ENCODE peak calls at places on chromosome 12, in ten cellular contexts. One of them, this sample, is unnamed.

GRCh38 chr12:107399061-107399460 is 286.5 kb upstream of the PWP1 start:
- DNase-seq in A549: no peak
- DNase-seq in NB4: no peak
- DNase-seq in K562: no peak
- DNase-seq in HCT116: no peak
- DNase-seq in HepG2: no peak
- DNase-seq in H1: no peak
- DNase-seq in endothelial cell of umbilical vein: no peak
- DNase-seq in SK-N-SH: no peak
- DNase-seq in WTC11: no peak
- DNase-seq in this sample: no peak

GRCh38 chr12:50101663-50102062 is 2.1 kb upstream of the GPD1 start:
- DNase-seq in endothelial cell of umbilical vein: peak
- DNase-seq in H1: no peak
- DNase-seq in HCT116: peak
- DNase-seq in K562: peak
- DNase-seq in HepG2: peak
- DNase-seq in A549: peak
- DNase-seq in SK-N-SH: peak
- DNase-seq in WTC11: peak
- DNase-seq in NB4: peak
- DNase-seq in this sample: no peak

GRCh38 chr12:119681139-119681538 is 13.2 kb downstream of the PRKAB1 start:
- DNase-seq in WTC11: no peak
- DNase-seq in SK-N-SH: no peak
- DNase-seq in HepG2: peak
- DNase-seq in HCT116: no peak
- DNase-seq in NB4: no peak
- DNase-seq in K562: no peak
- DNase-seq in endothelial cell of umbilical vein: no peak
- DNase-seq in A549: no peak
- DNase-seq in H1: no peak
- DNase-seq in this sample: no peak

GRCh38 chr12:18546399-18546798 is 191.4 kb downstream of the PLCZ1 start:
- DNase-seq in H1: no peak
- DNase-seq in WTC11: no peak
- DNase-seq in SK-N-SH: no peak
- DNase-seq in endothelial cell of umbilical vein: no peak
- DNase-seq in HCT116: no peak
- DNase-seq in A549: peak
- DNase-seq in NB4: no peak
- DNase-seq in HepG2: peak
- DNase-seq in K562: no peak
- DNase-seq in this sample: no peak

GRCh38 chr12:75717902-75718301 is 206.5 kb upstream of the KRR1 start:
- DNase-seq in SK-N-SH: no peak
- DNase-seq in NB4: no peak
- DNase-seq in HepG2: no peak
- DNase-seq in A549: no peak
- DNase-seq in endothelial cell of umbilical vein: no peak
- DNase-seq in H1: no peak
- DNase-seq in HCT116: no peak
- DNase-seq in WTC11: no peak
- DNase-seq in K562: no peak
- DNase-seq in this sample: no peak

GRCh38 chr12:22255097-22255496 is 79.4 kb downstream of the ST8SIA1 start:
- DNase-seq in NB4: no peak
- DNase-seq in HepG2: no peak
- DNase-seq in K562: no peak
- DNase-seq in SK-N-SH: no peak
- DNase-seq in HCT116: no peak
- DNase-seq in endothelial cell of umbilical vein: no peak
- DNase-seq in H1: no peak
- DNase-seq in WTC11: peak
- DNase-seq in A549: no peak
- DNase-seq in this sample: no peak

GRCh38 chr12:56722832-56723231 is 2.3 kb downstream of the NACA start:
- DNase-seq in HepG2: no peak
- DNase-seq in H1: no peak
- DNase-seq in endothelial cell of umbilical vein: no peak
- DNase-seq in A549: no peak
- DNase-seq in K562: no peak
- DNase-seq in SK-N-SH: no peak
- DNase-seq in NB4: no peak
- DNase-seq in WTC11: no peak
- DNase-seq in HCT116: no peak
- DNase-seq in this sample: no peak

GRCh38 chr12:69324797-69325466 is 23.2 kb upstream of the LYZ start:
- DNase-seq in H1: no peak
- DNase-seq in HCT116: no peak
- DNase-seq in WTC11: no peak
- DNase-seq in SK-N-SH: no peak
- DNase-seq in A549: no peak
- DNase-seq in K562: no peak
- DNase-seq in HepG2: no peak
- DNase-seq in NB4: peak
- DNase-seq in endothelial cell of umbilical vein: no peak
- DNase-seq in this sample: peak

GRCh38 chr12:78185109-78185508 is 354.4 kb downstream of the NAV3 start:
- DNase-seq in endothelial cell of umbilical vein: no peak
- DNase-seq in A549: no peak
- DNase-seq in WTC11: no peak
- DNase-seq in HCT116: no peak
- DNase-seq in NB4: no peak
- DNase-seq in HepG2: no peak
- DNase-seq in SK-N-SH: no peak
- DNase-seq in H1: no peak
- DNase-seq in K562: no peak
- DNase-seq in this sample: no peak

GRCh38 chr12:124278389-124279101 is 16.3 kb upstream of the RFLNA start:
- DNase-seq in SK-N-SH: no peak
- DNase-seq in HCT116: no peak
- DNase-seq in NB4: no peak
- DNase-seq in A549: no peak
- DNase-seq in H1: no peak
- DNase-seq in K562: no peak
- DNase-seq in WTC11: no peak
- DNase-seq in HepG2: peak
- DNase-seq in endothelial cell of umbilical vein: no peak
- DNase-seq in this sample: no peak

GRCh38 chr12:79085106-79085682 is 220.6 kb downstream of the SYT1 start:
- DNase-seq in HepG2: no peak
- DNase-seq in NB4: no peak
- DNase-seq in SK-N-SH: no peak
- DNase-seq in HCT116: no peak
- DNase-seq in K562: no peak
- DNase-seq in A549: no peak
- DNase-seq in WTC11: no peak
- DNase-seq in endothelial cell of umbilical vein: no peak
- DNase-seq in H1: no peak
- DNase-seq in this sample: no peak

GRCh38 chr12:24948452-24948815 is 467 bp downstream of the BCAT1 start:
- DNase-seq in endothelial cell of umbilical vein: no peak
- DNase-seq in SK-N-SH: peak
- DNase-seq in HepG2: no peak
- DNase-seq in H1: no peak
- DNase-seq in K562: peak
- DNase-seq in HCT116: no peak
- DNase-seq in A549: peak
- DNase-seq in NB4: peak
- DNase-seq in WTC11: no peak
- DNase-seq in this sample: peak

GRCh38 chr12:132495165-132495544 is 5.2 kb downstream of the FBRSL1 start:
- DNase-seq in H1: no peak
- DNase-seq in A549: no peak
- DNase-seq in endothelial cell of umbilical vein: no peak
- DNase-seq in HCT116: no peak
- DNase-seq in SK-N-SH: no peak
- DNase-seq in WTC11: no peak
- DNase-seq in K562: no peak
- DNase-seq in NB4: no peak
- DNase-seq in HepG2: no peak
- DNase-seq in this sample: no peak

GRCh38 chr12:42730286-42730685 is 140.7 kb upstream of the PRICKLE1 start:
- DNase-seq in endothelial cell of umbilical vein: no peak
- DNase-seq in NB4: no peak
- DNase-seq in SK-N-SH: no peak
- DNase-seq in K562: no peak
- DNase-seq in A549: no peak
- DNase-seq in HCT116: no peak
- DNase-seq in WTC11: no peak
- DNase-seq in HepG2: no peak
- DNase-seq in H1: no peak
- DNase-seq in this sample: no peak

DNA sequence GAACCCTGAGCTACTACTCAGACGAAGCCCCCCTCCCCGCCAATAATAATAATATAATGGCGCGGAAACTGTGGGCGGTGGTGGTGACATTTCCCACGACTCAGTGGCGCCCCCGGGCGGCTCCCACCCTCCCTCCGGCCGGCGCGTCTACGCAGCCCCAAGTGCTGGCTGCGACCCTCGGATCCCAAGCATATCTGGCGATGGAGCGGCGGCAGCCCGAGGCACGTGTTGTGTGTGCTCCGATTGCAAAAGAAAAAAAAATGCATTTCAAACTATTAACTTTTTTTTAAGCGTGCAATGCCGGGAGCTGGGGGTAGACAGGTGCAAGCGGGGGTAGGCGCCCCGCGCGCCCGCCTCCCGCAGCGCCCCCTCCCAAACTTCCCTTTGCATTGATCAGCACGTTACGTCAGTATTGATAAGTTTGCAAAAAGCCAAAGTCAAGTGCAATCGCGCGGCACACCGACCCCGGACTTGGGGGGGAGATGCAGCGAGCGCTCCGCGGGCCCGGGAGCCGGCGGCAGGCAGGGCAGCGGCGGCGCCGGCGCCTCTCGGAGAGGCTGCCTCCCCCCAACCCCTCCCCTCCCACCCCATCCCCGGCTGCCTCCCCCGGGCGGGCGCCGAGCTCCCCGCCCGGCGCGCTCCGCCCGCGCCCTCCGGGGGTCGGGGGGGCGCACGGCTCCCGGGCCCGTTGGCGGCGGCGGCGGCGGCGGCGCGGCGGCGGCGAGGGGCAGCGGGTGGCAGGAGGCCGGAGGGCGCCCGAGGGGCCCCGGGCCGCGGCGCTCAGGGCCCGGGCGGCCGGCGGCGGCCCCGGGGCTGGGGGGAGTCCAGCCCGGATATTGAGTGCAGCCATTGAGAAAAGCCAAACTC is 113.1 kb upstream of the MYL2 start:
- DNase-seq in SK-N-SH: peak
- DNase-seq in HCT116: no peak
- DNase-seq in K562: no peak
- DNase-seq in NB4: peak
- DNase-seq in H1: no peak
- DNase-seq in endothelial cell of umbilical vein: no peak
- DNase-seq in HepG2: no peak
- DNase-seq in A549: no peak
- DNase-seq in WTC11: peak
- DNase-seq in this sample: no peak
- TF ChIP-seq MAX in SK-N-SH: no peak
- TF ChIP-seq MAX in HCT116: no peak
- TF ChIP-seq MAX in K562: no peak
- TF ChIP-seq MAX in NB4: no peak
- TF ChIP-seq MAX in H1: peak
- TF ChIP-seq MAX in endothelial cell of umbilical vein: no peak
- TF ChIP-seq MAX in HepG2: no peak
- TF ChIP-seq MAX in A549: no peak
- TF ChIP-seq MAX in WTC11: peak
- TF ChIP-seq MAX in this sample: no peak

DNA sequence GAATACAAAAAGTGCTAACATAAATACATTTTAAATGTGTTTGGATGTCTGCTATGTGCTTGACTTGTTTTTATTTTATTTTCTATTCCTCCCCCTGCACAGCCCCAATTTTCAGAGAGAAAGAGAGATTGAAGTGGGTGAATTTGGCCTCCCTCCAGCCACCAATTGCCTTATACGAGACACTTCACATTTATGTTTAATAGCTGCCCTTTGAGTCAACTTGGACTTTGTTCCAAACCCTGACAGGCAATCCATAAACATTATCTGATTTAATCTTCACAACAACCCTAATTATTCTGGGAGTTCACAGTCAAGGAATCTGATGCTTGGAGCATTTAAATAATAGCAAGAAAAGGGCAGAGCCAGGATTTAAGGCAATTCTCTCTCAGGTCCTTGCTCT is 161.7 kb downstream of the SLC15A4 start:
- DNase-seq in A549: no peak
- DNase-seq in H1: no peak
- DNase-seq in K562: no peak
- DNase-seq in WTC11: no peak
- DNase-seq in endothelial cell of umbilical vein: no peak
- DNase-seq in NB4: no peak
- DNase-seq in SK-N-SH: no peak
- DNase-seq in HCT116: no peak
- DNase-seq in HepG2: no peak
- DNase-seq in this sample: no peak
- TF ChIP-seq MAX in A549: no peak
- TF ChIP-seq MAX in H1: no peak
- TF ChIP-seq MAX in K562: no peak
- TF ChIP-seq MAX in WTC11: no peak
- TF ChIP-seq MAX in endothelial cell of umbilical vein: no peak
- TF ChIP-seq MAX in NB4: no peak
- TF ChIP-seq MAX in SK-N-SH: no peak
- TF ChIP-seq MAX in HCT116: no peak
- TF ChIP-seq MAX in HepG2: no peak
- TF ChIP-seq MAX in this sample: no peak

DNA sequence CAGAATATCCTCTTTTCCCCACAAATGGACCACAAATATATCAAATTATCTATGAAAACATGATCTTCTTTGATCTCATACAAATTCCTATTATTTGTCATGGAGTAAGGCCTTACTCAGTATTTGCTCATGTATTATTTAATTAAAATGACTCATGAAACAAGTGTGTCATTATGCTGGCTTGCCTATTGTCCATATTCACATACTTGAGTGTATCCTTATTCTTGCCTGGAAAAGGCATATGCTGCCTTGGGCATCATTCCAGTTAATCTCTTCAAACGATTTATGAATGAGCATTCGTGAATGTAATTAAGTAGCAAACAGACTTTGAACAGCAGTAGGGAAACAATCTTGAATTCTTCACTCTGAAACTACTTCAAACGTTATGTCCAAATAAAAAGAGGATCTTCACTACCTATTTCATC is 22.6 kb upstream of the SNRPF start:
- DNase-seq in endothelial cell of umbilical vein: peak
- DNase-seq in HepG2: no peak
- DNase-seq in WTC11: no peak
- DNase-seq in H1: no peak
- DNase-seq in HCT116: no peak
- DNase-seq in A549: peak
- DNase-seq in K562: no peak
- DNase-seq in NB4: no peak
- DNase-seq in SK-N-SH: peak
- DNase-seq in this sample: no peak
- TF ChIP-seq MAX in endothelial cell of umbilical vein: no peak
- TF ChIP-seq MAX in HepG2: no peak
- TF ChIP-seq MAX in WTC11: no peak
- TF ChIP-seq MAX in H1: no peak
- TF ChIP-seq MAX in HCT116: no peak
- TF ChIP-seq MAX in A549: no peak
- TF ChIP-seq MAX in K562: no peak
- TF ChIP-seq MAX in NB4: no peak
- TF ChIP-seq MAX in SK-N-SH: no peak
- TF ChIP-seq MAX in this sample: no peak

GRCh38 chr12:104956870-104957301 is 1.2 kb downstream of the SLC41A2 start:
- DNase-seq in WTC11: no peak
- DNase-seq in K562: no peak
- DNase-seq in A549: no peak
- DNase-seq in HepG2: no peak
- DNase-seq in NB4: no peak
- DNase-seq in H1: no peak
- DNase-seq in endothelial cell of umbilical vein: no peak
- DNase-seq in SK-N-SH: no peak
- DNase-seq in HCT116: no peak
- DNase-seq in this sample: no peak
- TF ChIP-seq MAX in WTC11: no peak
- TF ChIP-seq MAX in K562: no peak
- TF ChIP-seq MAX in A549: no peak
- TF ChIP-seq MAX in HepG2: no peak
- TF ChIP-seq MAX in NB4: no peak
- TF ChIP-seq MAX in H1: no peak
- TF ChIP-seq MAX in endothelial cell of umbilical vein: no peak
- TF ChIP-seq MAX in SK-N-SH: no peak
- TF ChIP-seq MAX in HCT116: no peak
- TF ChIP-seq MAX in this sample: no peak